ENCODE peak calls at places on chromosomes 16 and 17, in ten cellular contexts. One of them, this sample, is unnamed.

GRCh38 chr17:17416007-17416399 is 60.8 kb upstream of the MED9 start:
- DNase-seq in heart left ventricle: no peak
- DNase-seq in spleen: no peak
- DNase-seq in IMR-90: peak
- DNase-seq in A549: peak
- DNase-seq in body of pancreas: no peak
- DNase-seq in uterus: no peak
- DNase-seq in NB4: peak
- DNase-seq in HCT116: peak
- DNase-seq in transverse colon: no peak
- DNase-seq in this sample: no peak

GRCh38 chr16:89472711-89473075 is 17.7 kb downstream of the ANKRD11 start:
- DNase-seq in heart left ventricle: no peak
- DNase-seq in spleen: peak
- DNase-seq in IMR-90: no peak
- DNase-seq in A549: no peak
- DNase-seq in body of pancreas: no peak
- DNase-seq in uterus: no peak
- DNase-seq in NB4: peak
- DNase-seq in HCT116: no peak
- DNase-seq in transverse colon: no peak
- DNase-seq in this sample: no peak

GRCh38 chr17:65370669-65371126 is 190.8 kb downstream of the AXIN2 start:
- DNase-seq in heart left ventricle: no peak
- DNase-seq in spleen: peak
- DNase-seq in IMR-90: no peak
- DNase-seq in A549: no peak
- DNase-seq in body of pancreas: peak
- DNase-seq in uterus: no peak
- DNase-seq in NB4: peak
- DNase-seq in HCT116: no peak
- DNase-seq in transverse colon: peak
- DNase-seq in this sample: no peak

GRCh38 chr17:56744721-56745120 is 89.0 kb downstream of the C17orf67 start:
- DNase-seq in heart left ventricle: no peak
- DNase-seq in spleen: no peak
- DNase-seq in IMR-90: no peak
- DNase-seq in A549: no peak
- DNase-seq in body of pancreas: no peak
- DNase-seq in uterus: no peak
- DNase-seq in NB4: no peak
- DNase-seq in HCT116: no peak
- DNase-seq in transverse colon: no peak
- DNase-seq in this sample: no peak

GRCh38 chr16:79009911-79010310 is 590.6 kb downstream of the MAF start:
- DNase-seq in heart left ventricle: no peak
- DNase-seq in spleen: no peak
- DNase-seq in IMR-90: no peak
- DNase-seq in A549: no peak
- DNase-seq in body of pancreas: no peak
- DNase-seq in uterus: no peak
- DNase-seq in NB4: no peak
- DNase-seq in HCT116: no peak
- DNase-seq in transverse colon: no peak
- DNase-seq in this sample: no peak

GRCh38 chr17:9924735-9925191 is 19.7 kb upstream of the RCVRN start:
- DNase-seq in heart left ventricle: no peak
- DNase-seq in spleen: no peak
- DNase-seq in IMR-90: peak
- DNase-seq in A549: peak
- DNase-seq in body of pancreas: no peak
- DNase-seq in uterus: no peak
- DNase-seq in NB4: peak
- DNase-seq in HCT116: peak
- DNase-seq in transverse colon: no peak
- DNase-seq in this sample: peak

GRCh38 chr16:84294196-84295142 is at the start of gene WFDC1:
- DNase-seq in heart left ventricle: peak
- DNase-seq in spleen: peak
- DNase-seq in IMR-90: peak
- DNase-seq in A549: no peak
- DNase-seq in body of pancreas: no peak
- DNase-seq in uterus: no peak
- DNase-seq in NB4: peak
- DNase-seq in HCT116: no peak
- DNase-seq in transverse colon: no peak
- DNase-seq in this sample: no peak

GRCh38 chr17:41418116-41418860 is 6.1 kb downstream of the KRT37 start:
- DNase-seq in heart left ventricle: no peak
- DNase-seq in spleen: no peak
- DNase-seq in IMR-90: no peak
- DNase-seq in A549: no peak
- DNase-seq in body of pancreas: no peak
- DNase-seq in uterus: no peak
- DNase-seq in NB4: no peak
- DNase-seq in HCT116: no peak
- DNase-seq in transverse colon: no peak
- DNase-seq in this sample: no peak

GRCh38 chr16:19382084-19382801 is 35.4 kb upstream of the TMC5 start:
- DNase-seq in heart left ventricle: no peak
- DNase-seq in spleen: no peak
- DNase-seq in IMR-90: no peak
- DNase-seq in A549: no peak
- DNase-seq in body of pancreas: no peak
- DNase-seq in uterus: no peak
- DNase-seq in NB4: no peak
- DNase-seq in HCT116: no peak
- DNase-seq in transverse colon: no peak
- DNase-seq in this sample: no peak

GRCh38 chr16:29664133-29664912 is 1.3 kb downstream of the SPN start:
- DNase-seq in heart left ventricle: no peak
- DNase-seq in spleen: peak
- DNase-seq in IMR-90: no peak
- DNase-seq in A549: no peak
- DNase-seq in body of pancreas: no peak
- DNase-seq in uterus: no peak
- DNase-seq in NB4: peak
- DNase-seq in HCT116: no peak
- DNase-seq in transverse colon: peak
- DNase-seq in this sample: no peak
- TF ChIP-seq POLR2A in heart left ventricle: no peak
- TF ChIP-seq POLR2A in spleen: no peak
- TF ChIP-seq POLR2A in IMR-90: no peak
- TF ChIP-seq POLR2A in A549: no peak
- TF ChIP-seq POLR2A in body of pancreas: no peak
- TF ChIP-seq POLR2A in uterus: no peak
- TF ChIP-seq POLR2A in NB4: peak
- TF ChIP-seq POLR2A in HCT116: no peak
- TF ChIP-seq POLR2A in transverse colon: no peak
- TF ChIP-seq POLR2A in this sample: no peak

DNA sequence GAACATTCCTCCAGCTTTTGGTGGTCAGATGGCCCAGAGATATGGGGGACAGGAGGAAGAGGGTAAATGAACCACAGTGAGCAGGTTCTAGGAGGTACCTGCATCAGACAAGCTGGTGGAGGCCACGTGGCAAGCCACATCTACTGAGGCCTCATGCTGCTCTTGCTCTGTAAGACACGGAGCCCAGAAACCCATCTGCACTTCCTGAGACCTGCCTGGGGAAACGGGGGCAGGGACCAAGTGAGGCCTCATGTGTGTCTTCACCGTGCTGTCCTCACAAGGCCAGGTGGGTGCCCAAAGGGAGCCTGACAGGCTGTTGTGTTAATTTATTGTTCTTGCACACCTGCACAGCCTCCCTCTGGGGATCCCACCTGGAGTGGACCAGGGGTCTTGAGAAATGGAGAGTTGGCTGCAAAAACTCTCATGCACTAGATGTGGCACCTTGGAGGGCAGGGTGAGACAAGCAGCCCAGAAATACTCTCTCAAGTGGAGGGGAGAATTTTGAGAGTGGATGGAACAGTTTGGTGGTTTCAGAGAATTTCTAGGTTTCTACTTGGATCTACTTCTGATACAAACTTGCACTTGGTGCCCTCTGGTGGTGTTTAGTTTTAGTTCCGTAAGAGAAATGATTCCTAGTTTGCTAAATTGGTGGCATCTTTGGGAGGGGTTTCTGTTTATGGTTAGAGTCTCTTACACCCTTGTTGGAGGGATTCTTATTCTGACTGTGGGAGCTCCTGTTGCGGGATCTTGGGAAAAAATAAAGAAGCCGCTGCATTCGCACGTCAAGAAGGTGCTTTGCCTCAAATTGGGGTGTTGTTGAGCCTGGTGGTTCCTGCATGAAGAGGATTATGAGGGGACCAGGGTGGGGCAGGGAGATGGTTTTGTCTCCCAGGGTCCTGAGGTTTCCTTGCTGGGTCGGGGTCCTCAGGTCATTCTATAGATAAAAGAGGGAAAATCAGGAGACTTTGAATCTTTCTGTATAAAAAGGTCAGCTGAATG is 47.5 kb downstream of the SLC6A2 start:
- DNase-seq in heart left ventricle: no peak
- DNase-seq in spleen: no peak
- DNase-seq in IMR-90: peak
- DNase-seq in A549: peak
- DNase-seq in body of pancreas: peak
- DNase-seq in uterus: no peak
- DNase-seq in NB4: peak
- DNase-seq in HCT116: peak
- DNase-seq in transverse colon: no peak
- DNase-seq in this sample: peak
- TF ChIP-seq CTCF in heart left ventricle: peak
- TF ChIP-seq CTCF in spleen: peak
- TF ChIP-seq CTCF in IMR-90: peak
- TF ChIP-seq CTCF in A549: peak
- TF ChIP-seq CTCF in body of pancreas: peak
- TF ChIP-seq CTCF in uterus: peak
- TF ChIP-seq CTCF in NB4: peak
- TF ChIP-seq CTCF in HCT116: peak
- TF ChIP-seq CTCF in transverse colon: peak
- TF ChIP-seq CTCF in this sample: no peak

GRCh38 chr17:46193246-46193625 is at the start of gene KANSL1:
- DNase-seq in heart left ventricle: peak
- DNase-seq in spleen: peak
- DNase-seq in IMR-90: peak
- DNase-seq in A549: peak
- DNase-seq in body of pancreas: peak
- DNase-seq in uterus: peak
- DNase-seq in NB4: peak
- DNase-seq in HCT116: peak
- DNase-seq in transverse colon: peak
- DNase-seq in this sample: peak
- TF ChIP-seq POLR2A in heart left ventricle: no peak
- TF ChIP-seq POLR2A in spleen: no peak
- TF ChIP-seq POLR2A in IMR-90: no peak
- TF ChIP-seq POLR2A in A549: peak
- TF ChIP-seq POLR2A in body of pancreas: no peak
- TF ChIP-seq POLR2A in uterus: peak
- TF ChIP-seq POLR2A in NB4: peak
- TF ChIP-seq POLR2A in HCT116: no peak
- TF ChIP-seq POLR2A in transverse colon: no peak
- TF ChIP-seq POLR2A in this sample: no peak

GRCh38 chr17:75060434-75061054 is 13.5 kb downstream of the KCTD2 start:
- DNase-seq in heart left ventricle: no peak
- DNase-seq in spleen: no peak
- DNase-seq in IMR-90: no peak
- DNase-seq in A549: no peak
- DNase-seq in body of pancreas: no peak
- DNase-seq in uterus: no peak
- DNase-seq in NB4: no peak
- DNase-seq in HCT116: no peak
- DNase-seq in transverse colon: no peak
- DNase-seq in this sample: no peak

GRCh38 chr17:75061055-75061438 is 14.0 kb downstream of the KCTD2 start:
- DNase-seq in heart left ventricle: no peak
- DNase-seq in spleen: no peak
- DNase-seq in IMR-90: no peak
- DNase-seq in A549: no peak
- DNase-seq in body of pancreas: no peak
- DNase-seq in uterus: no peak
- DNase-seq in NB4: no peak
- DNase-seq in HCT116: no peak
- DNase-seq in transverse colon: no peak
- DNase-seq in this sample: no peak

GRCh38 chr17:75061618-75062017 is 14.6 kb downstream of the KCTD2 start:
- DNase-seq in heart left ventricle: no peak
- DNase-seq in spleen: no peak
- DNase-seq in IMR-90: no peak
- DNase-seq in A549: no peak
- DNase-seq in body of pancreas: no peak
- DNase-seq in uterus: no peak
- DNase-seq in NB4: no peak
- DNase-seq in HCT116: no peak
- DNase-seq in transverse colon: no peak
- DNase-seq in this sample: no peak

GRCh38 chr17:75063201-75063600 is 16.2 kb downstream of the KCTD2 start:
- DNase-seq in heart left ventricle: no peak
- DNase-seq in spleen: no peak
- DNase-seq in IMR-90: no peak
- DNase-seq in A549: no peak
- DNase-seq in body of pancreas: no peak
- DNase-seq in uterus: no peak
- DNase-seq in NB4: no peak
- DNase-seq in HCT116: no peak
- DNase-seq in transverse colon: no peak
- DNase-seq in this sample: no peak

DNA sequence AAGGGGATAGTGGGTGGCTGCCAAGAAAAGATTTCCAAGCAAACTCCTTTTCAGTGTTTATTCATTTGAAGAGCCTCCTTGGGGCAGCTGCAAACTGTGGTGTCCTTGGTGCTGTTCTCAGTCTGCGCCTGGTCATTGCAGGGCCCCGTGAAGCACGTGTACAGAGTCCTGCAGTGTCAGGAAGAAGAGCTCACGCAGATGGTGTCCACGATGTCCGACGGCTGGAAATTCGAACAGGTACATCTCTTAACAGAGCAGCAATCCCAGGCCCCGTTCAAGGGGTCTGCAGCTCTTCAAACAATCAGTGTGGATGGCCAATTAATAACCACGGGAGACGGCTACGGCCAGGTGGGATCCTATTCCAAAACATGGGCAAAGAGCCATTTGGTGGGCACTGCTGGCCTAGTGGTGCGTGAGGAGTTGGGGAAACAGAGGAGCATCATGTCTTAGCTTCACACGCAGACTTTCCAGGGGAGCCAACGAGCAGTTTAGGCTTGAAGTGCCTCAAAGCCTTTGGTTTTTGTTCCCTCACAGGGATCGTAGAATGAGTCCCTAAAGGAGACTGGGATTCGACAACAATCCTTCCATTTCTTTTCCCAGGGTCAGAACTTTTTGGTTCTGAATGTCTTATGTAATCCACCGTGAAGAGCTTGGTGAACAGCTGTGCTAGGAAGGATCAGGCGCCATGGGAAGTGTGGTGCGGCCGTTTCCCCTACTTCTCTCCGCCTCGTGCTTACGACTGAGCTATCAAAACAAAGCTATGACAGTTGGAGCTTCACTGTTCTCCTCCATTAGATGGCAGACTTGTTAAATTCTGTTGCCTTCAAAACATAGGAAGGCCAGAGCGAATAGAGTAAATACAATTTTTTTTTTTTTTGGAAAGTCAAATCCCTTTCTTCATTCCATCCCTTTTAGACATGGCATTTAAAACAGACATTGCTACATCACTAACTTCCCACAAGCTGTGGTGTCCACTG is 12.6 kb downstream of the KCTD2 start:
- DNase-seq in heart left ventricle: no peak
- DNase-seq in spleen: no peak
- DNase-seq in IMR-90: peak
- DNase-seq in A549: no peak
- DNase-seq in body of pancreas: no peak
- DNase-seq in uterus: peak
- DNase-seq in NB4: peak
- DNase-seq in HCT116: no peak
- DNase-seq in transverse colon: no peak
- DNase-seq in this sample: no peak
- TF ChIP-seq CTCF in heart left ventricle: peak
- TF ChIP-seq CTCF in spleen: peak
- TF ChIP-seq CTCF in IMR-90: peak
- TF ChIP-seq CTCF in A549: peak
- TF ChIP-seq CTCF in body of pancreas: peak
- TF ChIP-seq CTCF in uterus: peak
- TF ChIP-seq CTCF in NB4: no peak
- TF ChIP-seq CTCF in HCT116: peak
- TF ChIP-seq CTCF in transverse colon: peak
- TF ChIP-seq CTCF in this sample: no peak

This sample was measured in lower leg skin.